ENCODE peak calls at places on chromosome X, in five cellular contexts. P is brain microvascular endothelial cell, R is iPS DF 6.9, C is mesenchymal stem cell, U is testis. V is an unnamed sample. For H3K36me3, the result is how much of the 10 kb centered on the place peaks cover.

GRCh38 chrX:51643377-51643776 is 24.7 kb upstream of the CENPVL3 start:
- DNase-seq in P (no peak), R (no peak), C (no peak), U (no peak), V (no peak)

GRCh38 chrX:131923614-131924250 is 99.4 kb upstream of the STK26 start:
- DNase-seq in P (no peak), R (no peak), C (no peak), U (no peak), V (no peak)

GRCh38 chrX:11480626-11481025 is 185.1 kb downstream of the ARHGAP6 start:
- DNase-seq in P (peak), R (no peak), C (no peak), U (no peak), V (no peak)

GRCh38 chrX:107454302-107454701 is 4.8 kb downstream of the FRMPD3 start:
- DNase-seq in P (no peak), R (no peak), C (no peak), U (no peak), V (no peak)

GRCh38 chrX:13270360-13270759 is 49.5 kb downstream of the ATXN3L start:
- DNase-seq in P (no peak), R (no peak), C (no peak), U (no peak), V (no peak)

GRCh38 chrX:152821145-152821765 is 9.3 kb downstream of the CETN2 start:
- DNase-seq in P (peak), R (no peak), C (peak), U (peak), V (peak)

GRCh38 chrX:11349020-11349419 is 55.8 kb downstream of the AMELX start:
- DNase-seq in P (no peak), R (no peak), C (no peak), U (no peak), V (no peak)

GRCh38 chrX:2723316-2723879 is 28.4 kb upstream of the XG start:
- DNase-seq in P (no peak), R (no peak), C (no peak), U (no peak), V (no peak)

GRCh38 chrX:30483996-30484395 is 93.6 kb downstream of the TASL start:
- DNase-seq in P (no peak), R (no peak), C (no peak), U (no peak), V (no peak)

GRCh38 chrX:39689374-39690104 is 408.2 kb downstream of the BCOR start:
- DNase-seq in P (no peak), R (no peak), C (no peak), U (no peak), V (no peak)

GRCh38 chrX:118062048-118062789 is 54.4 kb downstream of the KLHL13 start:
- DNase-seq in P (no peak), R (no peak), C (no peak), U (no peak), V (no peak)

GRCh38 chrX:152833378-152833777 is 2.5 kb downstream of the NSDHL start:
- DNase-seq in P (no peak), R (no peak), C (no peak), U (no peak), V (no peak)

GRCh38 chrX:3181846-3182245 is 140.6 kb downstream of the ARSF start:
- DNase-seq in P (no peak), R (no peak), C (no peak), U (no peak), V (no peak)

GRCh38 chrX:109393859-109394258 is 88.0 kb downstream of the GUCY2F start:
- DNase-seq in P (no peak), R (no peak), C (no peak), U (no peak), V (no peak)

GRCh38 chrX:57121162-57121741 is at the start of gene SPIN2B:
- DNase-seq in P (peak), R (peak), C (peak), U (peak), V (peak)

GRCh38 chrX:150363561-150364346 is 637 bp downstream of the MAMLD1 start:
- DNase-seq in P (no peak), R (no peak), C (peak), U (no peak), V (peak)

GRCh38 chrX:40107291-40108083 is 9.7 kb upstream of the BCOR start:
- DNase-seq in P (no peak), R (no peak), C (peak), U (peak), V (peak)

GRCh38 chrX:88613338-88613737 is 133.7 kb upstream of the CPXCR1 start:
- DNase-seq in P (peak), R (peak), C (peak), U (peak), V (no peak)

GRCh38 chrX:118475903-118476302 is 19.7 kb upstream of the DOCK11 start:
- DNase-seq in P (no peak), R (no peak), C (no peak), U (no peak), V (no peak)

GRCh38 chrX:2451456-2452316 is 49.1 kb downstream of the DHRSX start:
- DNase-seq in P (peak), R (peak), C (peak), U (no peak), V (no peak)

GRCh38 chrX:134537179-134537945 is 77.4 kb downstream of the HPRT1 start:
- DNase-seq in P (peak), R (no peak), C (peak), U (no peak), V (no peak)

GRCh38 chrX:40273356-40274050 is 175.7 kb upstream of the BCOR start:
- DNase-seq in P (no peak), R (no peak), C (peak), U (no peak), V (no peak)

GRCh38 chrX:66717926-66718325 is 79.0 kb upstream of the EDA2R start:
- DNase-seq in P (no peak), R (no peak), C (no peak), U (no peak), V (no peak)

GRCh38 chrX:148043456-148043855 is 62.3 kb downstream of the FMR1NB start:
- DNase-seq in P (peak), R (no peak), C (peak), U (no peak), V (peak)

GRCh38 chrX:69179380-69179911 is 14.2 kb upstream of the PJA1 start:
- DNase-seq in P (no peak), R (no peak), C (peak), U (no peak), V (no peak)

GRCh38 chrX:119684916-119685224 is 8.1 kb downstream of the SEPTIN6 start:
- DNase-seq in P (no peak), R (no peak), C (no peak), U (no peak), V (no peak)

GRCh38 chrX:17591741-17592110 is 145.6 kb upstream of the SCML1 start:
- DNase-seq in P (peak), R (no peak), C (peak), U (no peak), V (peak)

GRCh38 chrX:17592117-17592516 is 145.2 kb upstream of the SCML1 start:
- DNase-seq in P (no peak), R (no peak), C (peak), U (peak), V (no peak)

GRCh38 chrX:17587352-17587751 is 149.9 kb upstream of the SCML1 start:
- DNase-seq in P (no peak), R (no peak), C (no peak), U (no peak), V (no peak)

GRCh38 chrX:17588303-17588702 is 149.0 kb upstream of the SCML1 start:
- DNase-seq in P (no peak), R (no peak), C (no peak), U (no peak), V (no peak)

DNA sequence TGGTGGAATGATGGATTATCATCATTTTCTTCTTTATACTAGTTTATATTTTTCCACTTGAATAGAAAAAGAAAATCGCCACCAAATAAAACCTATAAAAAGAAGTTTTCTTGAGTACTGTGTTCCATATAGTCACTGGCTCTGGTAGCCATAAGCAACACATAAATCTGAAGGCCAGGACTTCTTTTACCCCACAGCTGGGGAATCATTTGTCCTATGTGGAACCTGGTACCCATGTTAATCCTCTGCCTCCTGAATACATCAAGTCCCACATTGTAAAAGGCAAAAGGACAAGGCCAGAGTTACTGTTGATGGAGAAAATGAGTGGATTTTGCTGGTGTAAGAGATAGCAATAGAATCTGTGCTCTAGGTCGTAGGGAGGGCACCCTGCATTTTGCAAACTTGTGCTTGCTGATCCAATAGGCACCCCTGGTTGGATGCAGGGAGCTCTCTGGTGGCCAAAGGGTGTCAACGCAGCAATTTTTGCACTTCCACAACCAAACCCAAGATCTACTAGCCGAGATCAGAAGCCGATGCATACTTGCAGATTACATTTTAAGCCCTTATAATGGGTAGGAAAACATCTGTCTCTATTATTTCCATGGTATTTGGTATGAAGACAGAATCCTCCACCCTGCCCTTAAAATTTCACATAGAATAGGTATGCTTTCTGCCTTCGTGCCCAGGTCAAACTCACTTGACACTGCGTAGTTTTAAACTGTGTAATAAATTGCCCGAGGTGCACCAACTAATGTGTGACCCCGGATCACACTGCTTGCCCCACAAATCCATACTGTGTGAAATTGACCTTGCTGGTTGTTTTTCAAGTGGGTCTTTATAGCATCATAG is 146.2 kb upstream of the SCML1 start:
- DNase-seq in P (peak), R (no peak), C (peak), U (peak), V (peak)
- H3K4me3 ChIP-seq in P (peak), R (no peak), C (no peak), U (no peak), V (no peak)

GRCh38 chrX:16664626-16665025 is 14.7 kb downstream of the S100G start:
- DNase-seq in P (no peak), R (no peak), C (no peak), U (no peak), V (no peak)
- H3K36me3 ChIP-seq in P (under half), R (under half), C (under half), U (under half), V (under half)

GRCh38 chrX:155998761-155999510 is 1.4 kb downstream of the IL9R start:
- DNase-seq in P (no peak), R (no peak), C (no peak), U (no peak), V (no peak)
- H3K4me3 ChIP-seq in P (no peak), R (no peak), C (no peak), U (no peak), V (no peak)

DNA sequence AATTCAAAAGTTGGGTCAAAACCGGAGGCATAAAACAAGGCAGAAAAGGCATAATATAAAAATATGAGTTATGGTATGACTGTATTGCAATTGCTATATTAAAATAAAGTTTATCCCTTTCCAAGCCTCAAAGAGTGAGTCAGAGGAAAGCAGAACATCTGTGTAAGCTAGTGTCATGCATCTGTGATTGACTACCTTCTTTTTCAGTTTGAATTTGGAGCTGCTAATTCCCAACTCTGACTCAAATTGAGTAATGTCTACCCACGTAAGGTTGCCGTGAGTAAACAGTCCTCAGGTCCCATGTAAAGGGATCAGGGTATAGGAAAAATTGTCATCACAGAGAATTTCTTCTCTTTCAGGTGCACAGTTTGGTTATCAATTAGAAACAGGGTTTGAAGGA is 6.5 kb upstream of the SLITRK4 start:
- DNase-seq in P (no peak), R (no peak), C (no peak), U (no peak), V (no peak)
- H3K36me3 ChIP-seq in P (under half), R (under half), C (under half), U (under half), V (under half)

GRCh38 chrX:37796805-37797204 is 16.9 kb downstream of the CYBB start:
- DNase-seq in P (no peak), R (no peak), C (no peak), U (no peak), V (no peak)

GRCh38 chrX:37800762-37801161 is 20.9 kb downstream of the CYBB start:
- DNase-seq in P (no peak), R (no peak), C (no peak), U (no peak), V (no peak)

GRCh38 chrX:37802028-37802427 is 22.2 kb downstream of the CYBB start:
- DNase-seq in P (no peak), R (no peak), C (no peak), U (no peak), V (no peak)

GRCh38 chrX:37796302-37796701 is 16.4 kb downstream of the CYBB start:
- DNase-seq in P (no peak), R (no peak), C (no peak), U (no peak), V (no peak)
- H3K4me3 ChIP-seq in P (no peak), R (no peak), C (no peak), U (no peak), V (no peak)

DNA sequence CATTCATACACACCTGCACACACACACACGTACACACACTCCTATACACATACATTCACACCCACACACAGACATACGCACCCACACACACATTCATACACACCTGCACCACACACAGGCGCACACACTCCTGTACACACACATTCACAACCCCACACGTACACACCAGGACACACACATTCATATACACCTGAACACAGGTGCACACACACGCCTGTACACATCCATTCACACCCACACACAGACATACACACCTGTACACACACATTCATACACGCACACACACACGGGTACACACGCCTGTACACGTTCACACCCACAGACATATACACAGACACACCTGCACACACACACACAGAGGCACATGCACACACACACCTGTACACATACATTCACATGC is 53.0 kb upstream of the PPP2R3B start:
- DNase-seq in P (no peak), R (no peak), C (no peak), U (no peak), V (no peak)
- H3K36me3 ChIP-seq in P (under half), R (under half), C (under half), U (under half), V (under half)

GRCh38 chrX:129523076-129524055 is at the start of gene SMARCA1:
- DNase-seq in P (peak), R (no peak), C (peak), U (peak), V (peak)
- H3K4me3 ChIP-seq in P (peak), R (peak), C (peak), U (peak), V (peak)

V was measured in MG63.